ENCODE peak calls at places on chromosomes 3 and 15, in seven cellular contexts. U, B, S, X, C, H and L are unnamed samples.

GRCh38 chr15:62456011-62456920 is 291.2 kb upstream of the C2CD4B start:
- DNase-seq in U (no peak), B (no peak), S (no peak), X (no peak), C (no peak), H (no peak), L (no peak)

GRCh38 chr3:141714671-141715070 is 23.4 kb upstream of the RNF7 start:
- DNase-seq in U (no peak), B (no peak), S (no peak), X (no peak), C (no peak), H (no peak), L (no peak)

GRCh38 chr15:92034227-92034626 is 180.7 kb downstream of the SLCO3A1 start:
- DNase-seq in U (no peak), B (no peak), S (no peak), X (no peak), C (no peak), H (no peak), L (no peak)

GRCh38 chr15:79310612-79310984 is 314 bp upstream of the TMED3 start:
- DNase-seq in U (no peak), B (peak), S (no peak), X (no peak), C (no peak), H (no peak), L (peak)

GRCh38 chr15:50380089-50380488 is 25.1 kb upstream of the GABPB1 start:
- DNase-seq in U (no peak), B (peak), S (no peak), X (no peak), C (no peak), H (no peak), L (peak)

GRCh38 chr3:102790742-102791141 is 355.9 kb downstream of the ZPLD1 start:
- DNase-seq in U (no peak), B (no peak), S (peak), X (no peak), C (no peak), H (no peak), L (no peak)

GRCh38 chr3:14216257-14217048 is 37.8 kb downstream of the LSM3 start:
- DNase-seq in U (no peak), B (peak), S (no peak), X (peak), C (peak), H (peak), L (no peak)

GRCh38 chr3:171806200-171807128 is 3.8 kb downstream of the PLD1 start:
- DNase-seq in U (peak), B (peak), S (no peak), X (no peak), C (no peak), H (no peak), L (peak)

GRCh38 chr3:46946856-46947544 is 29.5 kb downstream of the CCDC12 start:
- DNase-seq in U (no peak), B (peak), S (no peak), X (no peak), C (peak), H (peak), L (no peak)

GRCh38 chr15:38308242-38308641 is 55.6 kb downstream of the SPRED1 start:
- DNase-seq in U (peak), B (no peak), S (no peak), X (no peak), C (no peak), H (no peak), L (no peak)
- H3K4me3 ChIP-seq in U (no peak), B (no peak), S (no peak), X (no peak), C (no peak), H (no peak), L (no peak)

DNA sequence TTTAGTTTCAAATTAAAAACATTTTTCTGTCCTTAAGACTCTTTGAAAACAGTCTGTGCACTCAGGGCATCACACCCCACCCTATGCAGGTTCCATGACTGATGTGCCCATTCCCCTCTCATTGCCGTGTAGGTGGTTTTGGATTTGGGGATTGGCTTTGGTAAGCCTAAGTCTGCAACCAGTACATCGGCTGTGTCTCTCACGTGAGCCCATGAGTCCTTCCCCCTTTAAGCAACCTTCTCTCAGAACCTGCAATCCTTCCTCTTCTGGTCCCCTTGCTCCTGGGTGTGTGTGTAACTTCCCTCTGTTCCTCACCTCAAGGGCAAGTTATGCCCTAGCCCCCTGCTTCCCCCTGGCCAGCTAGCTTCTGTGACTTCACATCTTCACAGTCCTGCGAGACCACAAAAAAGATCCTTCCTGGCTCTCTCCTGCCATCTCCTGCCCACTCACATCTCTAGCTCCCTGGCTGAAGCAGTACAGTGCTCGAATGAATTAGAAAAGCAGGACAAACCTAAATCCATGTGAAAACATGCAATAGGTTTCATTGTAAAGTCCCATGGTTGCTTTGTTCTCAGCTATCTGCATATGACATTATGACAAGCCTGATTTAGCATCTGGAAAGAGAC is 126.7 kb downstream of the UACA start:
- DNase-seq in U (no peak), B (peak), S (no peak), X (no peak), C (no peak), H (no peak), L (peak)
- TF ChIP-seq CTCF in U (peak), B (peak), S (peak), X (peak), C (no peak), H (peak), L (peak)

DNA sequence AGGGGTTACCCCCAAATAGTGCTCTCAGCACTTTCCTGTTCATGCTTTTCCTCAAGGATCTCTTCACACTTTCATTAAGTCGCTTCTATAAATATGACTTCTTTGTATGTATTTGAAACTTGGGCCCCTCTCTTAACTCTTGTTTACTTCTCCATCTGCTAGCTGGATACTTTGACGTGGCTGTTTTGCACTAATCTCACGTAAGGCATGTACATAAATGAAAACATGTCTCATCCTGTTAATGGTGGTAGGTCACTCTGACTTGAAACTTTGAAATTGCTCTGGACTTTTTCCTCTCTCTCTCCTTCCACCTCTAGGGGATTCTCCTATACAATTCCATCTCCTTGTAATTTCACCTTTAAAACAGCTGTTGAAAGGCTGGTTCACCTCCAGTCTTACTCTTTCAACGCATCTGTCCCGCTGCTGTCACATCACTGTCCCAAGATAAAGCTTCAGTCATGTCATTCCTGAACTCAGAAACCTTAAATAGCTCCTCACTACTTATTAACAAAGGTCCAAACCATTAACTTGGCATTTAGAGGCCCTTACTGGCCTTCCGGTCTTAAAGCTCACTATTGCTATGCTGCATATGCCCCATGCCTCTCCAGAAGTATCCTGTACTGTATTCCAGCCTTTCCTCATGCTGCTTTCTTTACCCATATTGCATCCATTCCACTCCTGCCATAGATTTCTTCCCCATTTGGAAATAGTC is 1.2 kb downstream of the BLOC1S6 start:
- DNase-seq in U (peak), B (peak), S (no peak), X (no peak), C (no peak), H (no peak), L (peak)
- H3K4me3 ChIP-seq in U (peak), B (peak), S (peak), X (peak), C (peak), H (peak), L (peak)

GRCh38 chr3:176359211-176359610 is 838.1 kb downstream of the TBL1XR1 start:
- DNase-seq in U (no peak), B (no peak), S (no peak), X (no peak), C (no peak), H (no peak), L (no peak)
- TF ChIP-seq CTCF in U (no peak), B (no peak), S (no peak), X (no peak), C (no peak), H (no peak), L (no peak)

DNA sequence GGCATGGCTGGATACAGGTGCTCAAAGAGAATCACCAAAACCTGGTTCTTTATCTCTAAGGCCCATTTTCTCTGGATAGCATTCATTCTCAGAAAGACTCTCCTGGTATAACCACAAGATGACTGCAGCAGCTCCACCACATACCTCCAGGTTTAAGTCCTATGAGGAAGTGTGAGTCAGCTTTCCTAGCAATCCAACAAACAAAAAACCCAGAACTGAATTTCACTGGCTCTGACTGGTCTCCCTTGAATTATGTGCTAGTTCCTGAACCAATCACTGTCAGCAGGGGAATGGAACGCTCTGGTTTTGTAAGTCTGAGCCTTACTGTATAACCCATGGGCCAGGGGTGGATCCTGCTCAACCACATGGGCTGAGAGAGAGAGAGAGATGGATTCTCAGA is 27.2 kb downstream of the MRPL46 start:
- DNase-seq in U (no peak), B (peak), S (peak), X (no peak), C (no peak), H (no peak), L (peak)
- H3K4me3 ChIP-seq in U (no peak), B (no peak), S (no peak), X (no peak), C (no peak), H (no peak), L (no peak)

GRCh38 chr3:95333826-95334225 is 1271.0 kb downstream of the NSUN3 start:
- DNase-seq in U (no peak), B (peak), S (no peak), X (no peak), C (no peak), H (no peak), L (no peak)
- TF ChIP-seq CTCF in U (no peak), B (no peak), S (no peak), X (no peak), C (no peak), H (no peak), L (no peak)

GRCh38 chr3:98018301-98018700 is 16.8 kb downstream of the GABRR3 start:
- DNase-seq in U (no peak), B (no peak), S (no peak), X (no peak), C (no peak), H (no peak), L (no peak)
- H3K4me3 ChIP-seq in U (no peak), B (no peak), S (no peak), X (no peak), C (no peak), H (no peak), L (no peak)